ENCODE peak calls at places on chromosomes 11 and 22, in four cellular contexts. One of them, this sample, is unnamed.

GRCh38 chr11:107780775-107781174 is 68.9 kb upstream of the SLN start:
- DNase-seq in dermis blood vessel endothelial cell: peak; percentile 38
- DNase-seq in stimulated activated CD4-positive, alpha-beta T cell treated with anti-CD3 and anti-CD28 coated beads, TNF-alpha, amount 100 ng/mL, for 24 hours: no peak
- DNase-seq in GM12892: no peak
- DNase-seq in this sample: no peak

GRCh38 chr22:37187552-37187890 is 526 bp downstream of the C1QTNF6 start:
- DNase-seq in stimulated activated CD4-positive, alpha-beta T cell treated with anti-CD3 and anti-CD28 coated beads, TNF-alpha, amount 100 ng/mL, for 24 hours: no peak
- DNase-seq in dermis blood vessel endothelial cell: peak; percentile 76
- DNase-seq in GM12892: no peak
- DNase-seq in this sample: peak; percentile 66

GRCh38 chr11:70506658-70506970 is 108.3 kb downstream of the CTTN start:
- DNase-seq in stimulated activated CD4-positive, alpha-beta T cell treated with anti-CD3 and anti-CD28 coated beads, TNF-alpha, amount 100 ng/mL, for 24 hours: no peak
- DNase-seq in dermis blood vessel endothelial cell: no peak
- DNase-seq in GM12892: no peak
- DNase-seq in this sample: no peak

GRCh38 chr22:37639070-37639760 is at the start of gene SH3BP1:
- DNase-seq in dermis blood vessel endothelial cell: no peak
- DNase-seq in GM12892: peak; percentile 86
- DNase-seq in stimulated activated CD4-positive, alpha-beta T cell treated with anti-CD3 and anti-CD28 coated beads, TNF-alpha, amount 100 ng/mL, for 24 hours: peak; percentile 61
- DNase-seq in this sample: no peak

GRCh38 chr22:43731986-43732385 is 80.1 kb downstream of the EFCAB6 start:
- DNase-seq in GM12892: no peak
- DNase-seq in dermis blood vessel endothelial cell: peak; percentile 26
- DNase-seq in stimulated activated CD4-positive, alpha-beta T cell treated with anti-CD3 and anti-CD28 coated beads, TNF-alpha, amount 100 ng/mL, for 24 hours: no peak
- DNase-seq in this sample: no peak

GRCh38 chr22:32281092-32281491 is 25.9 kb upstream of the SLC5A4 start:
- DNase-seq in GM12892: no peak
- DNase-seq in dermis blood vessel endothelial cell: no peak
- DNase-seq in stimulated activated CD4-positive, alpha-beta T cell treated with anti-CD3 and anti-CD28 coated beads, TNF-alpha, amount 100 ng/mL, for 24 hours: no peak
- DNase-seq in this sample: no peak

GRCh38 chr11:13143486-13144297 is 133.9 kb upstream of the BMAL1 start:
- DNase-seq in dermis blood vessel endothelial cell: no peak
- DNase-seq in GM12892: no peak
- DNase-seq in stimulated activated CD4-positive, alpha-beta T cell treated with anti-CD3 and anti-CD28 coated beads, TNF-alpha, amount 100 ng/mL, for 24 hours: no peak
- DNase-seq in this sample: no peak

GRCh38 chr22:45831394-45831793 is 145.6 kb downstream of the WNT7B start:
- DNase-seq in dermis blood vessel endothelial cell: peak; percentile 47
- DNase-seq in stimulated activated CD4-positive, alpha-beta T cell treated with anti-CD3 and anti-CD28 coated beads, TNF-alpha, amount 100 ng/mL, for 24 hours: no peak
- DNase-seq in GM12892: no peak
- DNase-seq in this sample: no peak

GRCh38 chr22:19597399-19597735 is 73.2 kb upstream of the CLDN5 start:
- DNase-seq in GM12892: no peak
- DNase-seq in dermis blood vessel endothelial cell: peak; percentile 61
- DNase-seq in stimulated activated CD4-positive, alpha-beta T cell treated with anti-CD3 and anti-CD28 coated beads, TNF-alpha, amount 100 ng/mL, for 24 hours: no peak
- DNase-seq in this sample: peak; percentile 67

GRCh38 chr11:65429724-65430405 is 7.3 kb downstream of the NEAT1 start:
- DNase-seq in GM12892: no peak
- DNase-seq in stimulated activated CD4-positive, alpha-beta T cell treated with anti-CD3 and anti-CD28 coated beads, TNF-alpha, amount 100 ng/mL, for 24 hours: peak; percentile 50
- DNase-seq in dermis blood vessel endothelial cell: peak; percentile 73
- DNase-seq in this sample: no peak

GRCh38 chr11:69513663-69514062 is 32.2 kb downstream of the LINC01488 start:
- DNase-seq in stimulated activated CD4-positive, alpha-beta T cell treated with anti-CD3 and anti-CD28 coated beads, TNF-alpha, amount 100 ng/mL, for 24 hours: no peak
- DNase-seq in dermis blood vessel endothelial cell: no peak
- DNase-seq in GM12892: no peak
- DNase-seq in this sample: no peak

GRCh38 chr11:77190331-77191075 is 62.5 kb downstream of the MYO7A start:
- DNase-seq in GM12892: no peak
- DNase-seq in dermis blood vessel endothelial cell: no peak
- DNase-seq in stimulated activated CD4-positive, alpha-beta T cell treated with anti-CD3 and anti-CD28 coated beads, TNF-alpha, amount 100 ng/mL, for 24 hours: no peak
- DNase-seq in this sample: no peak

GRCh38 chr22:25777870-25778269 is 35.9 kb downstream of the MYO18B start:
- DNase-seq in GM12892: no peak
- DNase-seq in dermis blood vessel endothelial cell: peak; percentile 74
- DNase-seq in stimulated activated CD4-positive, alpha-beta T cell treated with anti-CD3 and anti-CD28 coated beads, TNF-alpha, amount 100 ng/mL, for 24 hours: no peak
- DNase-seq in this sample: peak; percentile 28

GRCh38 chr22:20671409-20672081 is 102.4 kb upstream of the SERPIND1 start:
- DNase-seq in stimulated activated CD4-positive, alpha-beta T cell treated with anti-CD3 and anti-CD28 coated beads, TNF-alpha, amount 100 ng/mL, for 24 hours: no peak
- DNase-seq in GM12892: no peak
- DNase-seq in dermis blood vessel endothelial cell: no peak
- DNase-seq in this sample: no peak

GRCh38 chr11:77705877-77706579 is 68.4 kb upstream of the CLNS1A start:
- DNase-seq in GM12892: no peak
- DNase-seq in dermis blood vessel endothelial cell: no peak
- DNase-seq in stimulated activated CD4-positive, alpha-beta T cell treated with anti-CD3 and anti-CD28 coated beads, TNF-alpha, amount 100 ng/mL, for 24 hours: no peak
- DNase-seq in this sample: no peak

GRCh38 chr11:112655386-112655785 is 305.8 kb upstream of the NCAM1 start:
- DNase-seq in GM12892: no peak
- DNase-seq in stimulated activated CD4-positive, alpha-beta T cell treated with anti-CD3 and anti-CD28 coated beads, TNF-alpha, amount 100 ng/mL, for 24 hours: no peak
- DNase-seq in dermis blood vessel endothelial cell: peak; percentile 0
- DNase-seq in this sample: peak; percentile 5

GRCh38 chr11:746289-747175 is 732 bp upstream of the TALDO1 start:
- DNase-seq in GM12892: no peak
- DNase-seq in stimulated activated CD4-positive, alpha-beta T cell treated with anti-CD3 and anti-CD28 coated beads, TNF-alpha, amount 100 ng/mL, for 24 hours: no peak
- DNase-seq in dermis blood vessel endothelial cell: peak; percentile 22
- DNase-seq in this sample: no peak

GRCh38 chr11:128772814-128773213 is 78.9 kb downstream of the FLI1 start:
- DNase-seq in dermis blood vessel endothelial cell: peak; percentile 52
- DNase-seq in GM12892: no peak
- DNase-seq in stimulated activated CD4-positive, alpha-beta T cell treated with anti-CD3 and anti-CD28 coated beads, TNF-alpha, amount 100 ng/mL, for 24 hours: no peak
- DNase-seq in this sample: peak; percentile 37

GRCh38 chr22:19179472-19180048 is 1.0 kb upstream of the SLC25A1 start:
- DNase-seq in GM12892: peak; percentile 70
- DNase-seq in stimulated activated CD4-positive, alpha-beta T cell treated with anti-CD3 and anti-CD28 coated beads, TNF-alpha, amount 100 ng/mL, for 24 hours: peak; percentile 43
- DNase-seq in dermis blood vessel endothelial cell: peak; percentile 90
- DNase-seq in this sample: peak; percentile 87

GRCh38 chr11:100574894-100575769 is 112.0 kb upstream of the ARHGAP42 start:
- DNase-seq in dermis blood vessel endothelial cell: peak; percentile 69
- DNase-seq in stimulated activated CD4-positive, alpha-beta T cell treated with anti-CD3 and anti-CD28 coated beads, TNF-alpha, amount 100 ng/mL, for 24 hours: no peak
- DNase-seq in GM12892: no peak
- DNase-seq in this sample: peak; percentile 56

GRCh38 chr11:79375818-79376550 is 64.8 kb downstream of the TENM4 start:
- DNase-seq in GM12892: no peak
- DNase-seq in dermis blood vessel endothelial cell: no peak
- DNase-seq in stimulated activated CD4-positive, alpha-beta T cell treated with anti-CD3 and anti-CD28 coated beads, TNF-alpha, amount 100 ng/mL, for 24 hours: no peak
- DNase-seq in this sample: no peak

GRCh38 chr11:27599217-27599616 is 92.6 kb upstream of the LIN7C start:
- DNase-seq in stimulated activated CD4-positive, alpha-beta T cell treated with anti-CD3 and anti-CD28 coated beads, TNF-alpha, amount 100 ng/mL, for 24 hours: no peak
- DNase-seq in dermis blood vessel endothelial cell: no peak
- DNase-seq in GM12892: no peak
- DNase-seq in this sample: no peak

This sample was measured in dermis microvascular lymphatic vessel endothelial cell.